ENCODE peak calls at places on chromosomes 3 and 15, in four cellular contexts. W is posterior cingulate gyrus, Y is D721Med, I is mesenteric fat pad. F is an unnamed sample.

GRCh38 chr3:178041931-178042330 is 494.3 kb upstream of the KCNMB2 start:
- DNase-seq in W (no peak), Y (no peak), I (no peak), F (no peak)

GRCh38 chr3:160435095-160435494 is 14.5 kb downstream of the TRIM59 start:
- DNase-seq in W (no peak), Y (no peak), I (no peak), F (no peak)

GRCh38 chr3:161108840-161109239 is 3.7 kb upstream of the B3GALNT1 start:
- DNase-seq in W (no peak), Y (no peak), I (no peak), F (no peak)

GRCh38 chr15:98647774-98648653 is at the start of gene IGF1R:
- DNase-seq in W (peak; percentile 77), Y (peak; percentile 47), I (peak; percentile 95), F (peak; percentile 41)

GRCh38 chr3:62527484-62527883 is 154.1 kb upstream of the FEZF2 start:
- DNase-seq in W (no peak), Y (no peak), I (no peak), F (no peak)

GRCh38 chr15:100211855-100212850 is 129.6 kb downstream of the ADAMTS17 start:
- DNase-seq in W (no peak), Y (no peak), I (no peak), F (no peak)

GRCh38 chr3:149494022-149494758 is 19.7 kb downstream of the TM4SF4 start:
- DNase-seq in W (peak; percentile 65), Y (no peak), I (no peak), F (peak; percentile 88)

GRCh38 chr15:65833501-65834220 is 35.6 kb upstream of the RAB11A start:
- DNase-seq in W (no peak), Y (no peak), I (no peak), F (no peak)

GRCh38 chr15:44861917-44862316 is 94.6 kb upstream of the TERB2 start:
- DNase-seq in W (no peak), Y (no peak), I (no peak), F (no peak)

GRCh38 chr3:120169407-120169806 is 75.2 kb upstream of the GSK3B start:
- DNase-seq in W (no peak), Y (no peak), I (no peak), F (no peak)

GRCh38 chr3:71305246-71306206 is 278.0 kb downstream of the FOXP1 start:
- DNase-seq in W (peak; percentile 14), Y (no peak), I (no peak), F (no peak)

GRCh38 chr3:51137715-51138114 is 247.4 kb upstream of the MANF start:
- DNase-seq in W (no peak), Y (no peak), I (no peak), F (no peak)

GRCh38 chr3:184460276-184460675 is 80.4 kb downstream of the CHRD start:
- DNase-seq in W (no peak), Y (no peak), I (peak; percentile 59), F (no peak)

GRCh38 chr15:36954486-36954885 is 145.9 kb downstream of the MEIS2 start:
- DNase-seq in W (no peak), Y (no peak), I (no peak), F (no peak)

GRCh38 chr3:69012836-69013255 is 638 bp downstream of the EOGT start:
- DNase-seq in W (peak; percentile 9), Y (no peak), I (no peak), F (no peak)

GRCh38 chr3:11282250-11283125 is 10.3 kb downstream of the ATG7 start:
- DNase-seq in W (peak; percentile 68), Y (no peak), I (no peak), F (peak; percentile 8)

GRCh38 chr3:87333393-87333892 is 57.1 kb upstream of the POU1F1 start:
- DNase-seq in W (no peak), Y (no peak), I (no peak), F (no peak)

GRCh38 chr3:168984872-168985271 is 678.6 kb downstream of the MECOM start:
- DNase-seq in W (no peak), Y (no peak), I (no peak), F (no peak)

GRCh38 chr3:54079729-54080128 is 42.6 kb upstream of the CACNA2D3 start:
- DNase-seq in W (no peak), Y (no peak), I (no peak), F (no peak)

GRCh38 chr15:69758810-69759410 is 306.3 kb downstream of the RPLP1 start:
- DNase-seq in W (no peak), Y (no peak), I (no peak), F (no peak)

GRCh38 chr3:124088801-124089200 is 96.9 kb upstream of the ROPN1 start:
- DNase-seq in W (no peak), Y (no peak), I (no peak), F (no peak)

GRCh38 chr15:44033894-44034293 is 161.2 kb downstream of the FRMD5 start:
- DNase-seq in W (peak; percentile 27), Y (no peak), I (no peak), F (peak; percentile 39)

GRCh38 chr3:15953841-15954240 is 156.1 kb upstream of the ANKRD28 start:
- DNase-seq in W (no peak), Y (no peak), I (no peak), F (no peak)

GRCh38 chr3:105430460-105430859 is 63.8 kb downstream of the ALCAM start:
- DNase-seq in W (no peak), Y (no peak), I (no peak), F (no peak)

GRCh38 chr15:73704869-73705645 is 20.9 kb downstream of the CD276 start:
- DNase-seq in W (peak; percentile 71), Y (peak; percentile 61), I (no peak), F (no peak)

GRCh38 chr3:139774570-139775302 is 97.0 kb upstream of the NMNAT3 start:
- DNase-seq in W (no peak), Y (no peak), I (no peak), F (peak; percentile 79)

GRCh38 chr15:75720297-75720696 is 7.6 kb upstream of the CSPG4 start:
- DNase-seq in W (no peak), Y (no peak), I (no peak), F (no peak)

GRCh38 chr3:102078864-102079808 is 229.8 kb downstream of the NFKBIZ start:
- DNase-seq in W (no peak), Y (no peak), I (no peak), F (no peak)

GRCh38 chr15:27587810-27588209 is 511.3 kb downstream of the OCA2 start:
- DNase-seq in W (no peak), Y (no peak), I (no peak), F (no peak)

GRCh38 chr3:139303216-139303615 is 40.6 kb upstream of the MRPS22 start:
- DNase-seq in W (no peak), Y (no peak), I (no peak), F (no peak)

GRCh38 chr15:31274496-31275330 is 51.9 kb upstream of the KLF13 start:
- DNase-seq in W (no peak), Y (no peak), I (peak; percentile 24), F (no peak)

GRCh38 chr15:39594056-39594763 is 13.3 kb downstream of the THBS1 start:
- DNase-seq in W (no peak), Y (no peak), I (no peak), F (no peak)

GRCh38 chr15:68783226-68784054 is 37.3 kb downstream of the ANP32A start:
- DNase-seq in W (no peak), Y (no peak), I (peak; percentile 86), F (no peak)

GRCh38 chr3:117665311-117665710 is 955.7 kb downstream of the TUSC7 start:
- DNase-seq in W (peak; percentile 42), Y (no peak), I (no peak), F (peak; percentile 53)

GRCh38 chr3:49001155-49001554 is 6.0 kb upstream of the WDR6 start:
- DNase-seq in W (no peak), Y (no peak), I (no peak), F (peak; percentile 22)

GRCh38 chr3:197339841-197340520 is 41.6 kb upstream of the DLG1 start:
- DNase-seq in W (no peak), Y (no peak), I (peak; percentile 84), F (no peak)

GRCh38 chr3:179732661-179733348 is 80.0 kb downstream of the USP13 start:
- DNase-seq in W (no peak), Y (no peak), I (no peak), F (no peak)

GRCh38 chr3:178405456-178405970 is 130.7 kb upstream of the KCNMB2 start:
- DNase-seq in W (no peak), Y (no peak), I (no peak), F (peak; percentile 87)

GRCh38 chr3:185280572-185281365 is 26.9 kb upstream of the EHHADH start:
- DNase-seq in W (no peak), Y (peak; percentile 38), I (no peak), F (peak; percentile 74)

F was measured in NCI-H446.